ENCODE peak calls at places on chromosomes 7 and 10, in six cellular contexts. One of them, this sample, is unnamed.

GRCh38 chr7:137508437-137509175 is 165.1 kb upstream of the PTN start:
- DNase-seq in Caco-2: no peak
- DNase-seq in epithelial cell of esophagus: peak; percentile 76
- DNase-seq in transverse colon: no peak
- DNase-seq in A549: no peak
- DNase-seq in right atrium auricular region: no peak
- DNase-seq in this sample: peak; percentile 86

GRCh38 chr10:100019824-100020160 is 10.0 kb upstream of the DNMBP start:
- DNase-seq in Caco-2: peak; percentile 78
- DNase-seq in epithelial cell of esophagus: no peak
- DNase-seq in transverse colon: no peak
- DNase-seq in A549: peak; percentile 86
- DNase-seq in right atrium auricular region: no peak
- DNase-seq in this sample: no peak

GRCh38 chr7:149871576-149871975 is 2.2 kb upstream of the ATP6V0E2 start:
- DNase-seq in Caco-2: no peak
- DNase-seq in epithelial cell of esophagus: no peak
- DNase-seq in transverse colon: no peak
- DNase-seq in A549: no peak
- DNase-seq in right atrium auricular region: no peak
- DNase-seq in this sample: no peak

GRCh38 chr7:29045258-29046095 is 87.3 kb upstream of the TRIL start:
- DNase-seq in Caco-2: no peak
- DNase-seq in epithelial cell of esophagus: no peak
- DNase-seq in transverse colon: no peak
- DNase-seq in A549: no peak
- DNase-seq in right atrium auricular region: no peak
- DNase-seq in this sample: no peak

GRCh38 chr7:82166666-82167065 is 276.9 kb downstream of the CACNA2D1 start:
- DNase-seq in Caco-2: no peak
- DNase-seq in epithelial cell of esophagus: peak; percentile 15
- DNase-seq in transverse colon: no peak
- DNase-seq in A549: no peak
- DNase-seq in right atrium auricular region: no peak
- DNase-seq in this sample: peak; percentile 25

GRCh38 chr7:135183478-135183877 is 13.0 kb upstream of the CYREN start:
- DNase-seq in Caco-2: no peak
- DNase-seq in epithelial cell of esophagus: no peak
- DNase-seq in transverse colon: no peak
- DNase-seq in A549: no peak
- DNase-seq in right atrium auricular region: no peak
- DNase-seq in this sample: no peak

GRCh38 chr7:133484135-133484534 is 231.3 kb downstream of the EXOC4 start:
- DNase-seq in Caco-2: no peak
- DNase-seq in epithelial cell of esophagus: peak; percentile 71
- DNase-seq in transverse colon: no peak
- DNase-seq in A549: no peak
- DNase-seq in right atrium auricular region: no peak
- DNase-seq in this sample: no peak

GRCh38 chr10:64708920-64709681 is 1187.9 kb downstream of the REEP3 start:
- DNase-seq in Caco-2: no peak
- DNase-seq in epithelial cell of esophagus: no peak
- DNase-seq in transverse colon: no peak
- DNase-seq in A549: no peak
- DNase-seq in right atrium auricular region: no peak
- DNase-seq in this sample: no peak

GRCh38 chr7:46015107-46015868 is 94.2 kb upstream of the IGFBP3 start:
- DNase-seq in Caco-2: peak; percentile 16
- DNase-seq in epithelial cell of esophagus: no peak
- DNase-seq in transverse colon: peak; percentile 15
- DNase-seq in A549: no peak
- DNase-seq in right atrium auricular region: no peak
- DNase-seq in this sample: no peak

GRCh38 chr7:46852795-46853194 is 729.1 kb downstream of the TNS3 start:
- DNase-seq in Caco-2: no peak
- DNase-seq in epithelial cell of esophagus: no peak
- DNase-seq in transverse colon: no peak
- DNase-seq in A549: no peak
- DNase-seq in right atrium auricular region: no peak
- DNase-seq in this sample: no peak

GRCh38 chr7:44278451-44279161 is 46.8 kb downstream of the CAMK2B start:
- DNase-seq in Caco-2: no peak
- DNase-seq in epithelial cell of esophagus: no peak
- DNase-seq in transverse colon: peak; percentile 3
- DNase-seq in A549: no peak
- DNase-seq in right atrium auricular region: no peak
- DNase-seq in this sample: no peak

GRCh38 chr7:74164985-74165456 is 9.1 kb upstream of the EIF4H start:
- DNase-seq in Caco-2: peak; percentile 45
- DNase-seq in epithelial cell of esophagus: no peak
- DNase-seq in transverse colon: no peak
- DNase-seq in A549: peak; percentile 48
- DNase-seq in right atrium auricular region: no peak
- DNase-seq in this sample: peak; percentile 34
- H3K4me3 ChIP-seq in Caco-2: no peak overlapping the region
- H3K4me3 ChIP-seq in epithelial cell of esophagus: no peak overlapping the region
- H3K4me3 ChIP-seq in transverse colon: no peak overlapping the region
- H3K4me3 ChIP-seq in A549: no peak overlapping the region
- H3K4me3 ChIP-seq in right atrium auricular region: no peak overlapping the region
- H3K4me3 ChIP-seq in this sample: no peak overlapping the region

GRCh38 chr10:14889318-14889717 is 10.7 kb downstream of the SUV39H2 start:
- DNase-seq in Caco-2: peak; percentile 29
- DNase-seq in epithelial cell of esophagus: peak; percentile 23
- DNase-seq in transverse colon: no peak
- DNase-seq in A549: peak; percentile 32
- DNase-seq in right atrium auricular region: no peak
- DNase-seq in this sample: peak; percentile 29
- TF ChIP-seq CTCF in Caco-2: peak; percentile 36
- TF ChIP-seq CTCF in epithelial cell of esophagus: peak; percentile 37
- TF ChIP-seq CTCF in transverse colon: no peak
- TF ChIP-seq CTCF in A549: no peak
- TF ChIP-seq CTCF in right atrium auricular region: no peak
- TF ChIP-seq CTCF in this sample: peak; percentile 42

GRCh38 chr7:36683695-36684357 is 40.5 kb downstream of the AOAH start:
- DNase-seq in Caco-2: no peak
- DNase-seq in epithelial cell of esophagus: peak; percentile 92
- DNase-seq in transverse colon: no peak
- DNase-seq in A549: no peak
- DNase-seq in right atrium auricular region: no peak
- DNase-seq in this sample: peak; percentile 43
- H3K4me3 ChIP-seq in Caco-2: no peak overlapping the region
- H3K4me3 ChIP-seq in epithelial cell of esophagus: no peak overlapping the region
- H3K4me3 ChIP-seq in transverse colon: no peak overlapping the region
- H3K4me3 ChIP-seq in A549: no peak overlapping the region
- H3K4me3 ChIP-seq in right atrium auricular region: no peak overlapping the region
- H3K4me3 ChIP-seq in this sample: no peak overlapping the region

GRCh38 chr7:130489140-130489967 is 2.5 kb upstream of the MEST start:
- DNase-seq in Caco-2: peak; percentile 62
- DNase-seq in epithelial cell of esophagus: no peak
- DNase-seq in transverse colon: no peak
- DNase-seq in A549: no peak
- DNase-seq in right atrium auricular region: no peak
- DNase-seq in this sample: peak; percentile 72

GRCh38 chr7:130491841-130492518 is at the start of gene MEST:
- DNase-seq in Caco-2: no peak
- DNase-seq in epithelial cell of esophagus: peak; percentile 34
- DNase-seq in transverse colon: no peak
- DNase-seq in A549: no peak
- DNase-seq in right atrium auricular region: no peak
- DNase-seq in this sample: peak; percentile 39

GRCh38 chr7:130490287-130490686 is 1.6 kb upstream of the MEST start:
- DNase-seq in Caco-2: no peak
- DNase-seq in epithelial cell of esophagus: no peak
- DNase-seq in transverse colon: no peak
- DNase-seq in A549: no peak
- DNase-seq in right atrium auricular region: no peak
- DNase-seq in this sample: no peak

GRCh38 chr7:130492519-130493274 is 812 bp downstream of the MEST start:
- DNase-seq in Caco-2: no peak
- DNase-seq in epithelial cell of esophagus: peak; percentile 21
- DNase-seq in transverse colon: no peak
- DNase-seq in A549: no peak
- DNase-seq in right atrium auricular region: no peak
- DNase-seq in this sample: no peak

DNA sequence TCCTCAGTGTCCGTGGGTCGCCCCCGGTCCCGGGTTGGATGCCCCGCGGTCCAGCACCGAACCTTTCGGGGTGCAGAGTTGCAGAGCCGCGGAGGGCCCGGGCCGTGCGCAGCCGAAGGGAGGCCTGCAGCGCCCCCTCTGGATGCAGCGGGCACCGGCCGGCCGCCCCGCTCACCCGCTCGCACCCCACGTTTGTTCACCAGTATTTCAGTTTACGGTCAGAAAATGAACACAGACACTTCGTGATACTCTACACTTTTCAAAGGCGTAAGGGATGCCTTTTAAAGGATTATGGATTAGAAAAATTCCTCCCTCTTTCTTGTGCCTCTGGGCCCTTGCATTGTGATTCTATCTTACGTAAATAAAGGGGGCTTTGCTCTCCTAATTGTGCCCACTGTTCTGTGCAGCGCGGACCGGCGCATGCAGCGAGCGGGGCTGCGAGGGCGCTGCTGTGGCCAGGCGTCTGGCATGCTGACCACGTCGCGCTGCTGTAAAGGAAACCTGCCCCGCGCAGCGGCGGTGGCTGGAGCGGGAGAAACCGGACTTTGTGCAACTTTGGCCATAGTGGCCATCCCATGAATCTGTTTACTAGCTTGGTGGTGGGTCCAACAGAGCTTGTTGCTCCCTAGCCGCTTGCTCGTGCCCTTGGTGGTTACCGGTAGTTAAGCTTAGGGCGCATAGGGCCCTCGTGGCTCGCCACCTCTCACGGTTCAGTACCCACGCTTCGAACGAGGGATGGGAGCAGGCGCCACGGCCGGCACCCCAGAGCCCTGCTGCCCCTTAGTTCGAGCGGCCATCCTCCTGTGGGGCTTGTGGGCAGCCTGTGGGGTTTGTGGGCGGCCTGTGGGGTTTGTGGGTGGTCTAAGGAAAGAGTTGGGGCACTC is 755 bp upstream of the MEST start:
- DNase-seq in Caco-2: no peak
- DNase-seq in epithelial cell of esophagus: peak; percentile 53
- DNase-seq in transverse colon: peak; percentile 37
- DNase-seq in A549: no peak
- DNase-seq in right atrium auricular region: no peak
- DNase-seq in this sample: peak; percentile 43
- TF ChIP-seq CTCF in Caco-2: no peak
- TF ChIP-seq CTCF in epithelial cell of esophagus: peak; percentile 34
- TF ChIP-seq CTCF in transverse colon: peak; percentile 46
- TF ChIP-seq CTCF in A549: peak; percentile 44
- TF ChIP-seq CTCF in right atrium auricular region: peak; percentile 67
- TF ChIP-seq CTCF in this sample: peak; percentile 28

GRCh38 chr7:12102527-12102926 is 108.6 kb upstream of the TMEM106B start:
- DNase-seq in Caco-2: no peak
- DNase-seq in epithelial cell of esophagus: no peak
- DNase-seq in transverse colon: no peak
- DNase-seq in A549: no peak
- DNase-seq in right atrium auricular region: no peak
- DNase-seq in this sample: no peak
- H3K4me3 ChIP-seq in Caco-2: no peak overlapping the region
- H3K4me3 ChIP-seq in epithelial cell of esophagus: no peak overlapping the region
- H3K4me3 ChIP-seq in transverse colon: no peak overlapping the region
- H3K4me3 ChIP-seq in A549: no peak overlapping the region
- H3K4me3 ChIP-seq in right atrium auricular region: no peak overlapping the region
- H3K4me3 ChIP-seq in this sample: no peak overlapping the region

GRCh38 chr10:61795551-61795950 is 105.9 kb upstream of the ARID5B start:
- DNase-seq in Caco-2: peak; percentile 44
- DNase-seq in epithelial cell of esophagus: no peak
- DNase-seq in transverse colon: no peak
- DNase-seq in A549: no peak
- DNase-seq in right atrium auricular region: no peak
- DNase-seq in this sample: no peak
- TF ChIP-seq CTCF in Caco-2: peak; percentile 21
- TF ChIP-seq CTCF in epithelial cell of esophagus: no peak
- TF ChIP-seq CTCF in transverse colon: no peak
- TF ChIP-seq CTCF in A549: no peak
- TF ChIP-seq CTCF in right atrium auricular region: no peak
- TF ChIP-seq CTCF in this sample: no peak

DNA sequence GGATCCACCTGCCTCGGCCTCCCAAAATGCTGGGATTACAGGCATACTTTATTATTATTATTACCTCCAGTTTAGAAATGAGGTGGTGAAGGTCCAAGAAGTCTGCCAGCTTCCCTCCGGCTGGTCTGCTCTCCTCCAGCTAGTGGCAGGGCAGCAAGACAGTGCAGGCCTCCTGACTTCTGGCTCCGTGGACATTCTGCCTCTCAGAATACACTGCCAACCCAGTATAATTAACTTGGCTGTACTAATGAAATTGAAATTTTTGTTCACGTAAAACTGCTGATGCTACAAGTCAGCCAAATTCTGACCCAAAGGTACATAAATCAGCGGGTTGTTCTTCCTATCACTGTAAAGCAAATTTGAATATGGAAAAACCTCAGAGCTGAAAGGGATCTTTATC is 7.6 kb upstream of the PDE1C start:
- DNase-seq in Caco-2: no peak
- DNase-seq in epithelial cell of esophagus: no peak
- DNase-seq in transverse colon: no peak
- DNase-seq in A549: no peak
- DNase-seq in right atrium auricular region: no peak
- DNase-seq in this sample: no peak
- H3K4me3 ChIP-seq in Caco-2: no peak overlapping the region
- H3K4me3 ChIP-seq in epithelial cell of esophagus: no peak overlapping the region
- H3K4me3 ChIP-seq in transverse colon: no peak overlapping the region
- H3K4me3 ChIP-seq in A549: no peak overlapping the region
- H3K4me3 ChIP-seq in right atrium auricular region: no peak overlapping the region
- H3K4me3 ChIP-seq in this sample: no peak overlapping the region